ENCODE peak calls at places on chromosome 19, in eight cellular contexts. W is IMR-90, I is A549, H is osteoblast, T is OCI-LY7, Y is HCT116, C is neural progenitor cell, X is astrocyte. J is an unnamed sample.

GRCh38 chr19:2064788-2065524 is 13.9 kb upstream of the MKNK2 start:
- DNase-seq in C (no peak), W (no peak), I (no peak), Y (no peak), X (no peak), T (no peak), H (peak), J (no peak)

GRCh38 chr19:28497137-28497536 is 715.8 kb downstream of the UQCRFS1 start:
- DNase-seq in W (no peak), I (no peak), X (peak), H (no peak), T (no peak), C (no peak), Y (no peak), J (no peak)

GRCh38 chr19:38734426-38735256 is 9.6 kb downstream of the CAPN12 start:
- DNase-seq in W (no peak), X (no peak), T (peak), I (peak), H (peak), Y (no peak), C (peak), J (peak)

GRCh38 chr19:49427855-49428546 is 2.8 kb downstream of the GFY start:
- DNase-seq in W (no peak), T (no peak), X (no peak), C (peak), Y (no peak), H (peak), I (peak), J (peak)

GRCh38 chr19:19149402-19149801 is 11.1 kb upstream of the TMEM161A start:
- DNase-seq in X (no peak), I (no peak), H (no peak), T (no peak), Y (no peak), C (no peak), W (no peak), J (no peak)

GRCh38 chr19:708154-709141 is at the start of gene PALM:
- DNase-seq in X (no peak), Y (no peak), T (no peak), I (no peak), C (peak), W (no peak), H (peak), J (no peak)

GRCh38 chr19:49637865-49638350 is 2.0 kb downstream of the RRAS start:
- DNase-seq in T (no peak), H (peak), W (peak), C (peak), X (peak), I (peak), Y (no peak), J (peak)

GRCh38 chr19:41411682-41412265 is 14.2 kb downstream of the BCKDHA start:
- DNase-seq in Y (no peak), H (peak), I (no peak), C (no peak), T (no peak), X (no peak), W (no peak), J (no peak)

GRCh38 chr19:28794301-28794700 is 418.6 kb downstream of the UQCRFS1 start:
- DNase-seq in C (no peak), X (no peak), I (no peak), H (no peak), W (no peak), T (no peak), Y (no peak), J (no peak)

GRCh38 chr19:13557756-13558398 is 51.6 kb upstream of the CACNA1A start:
- DNase-seq in T (peak), H (no peak), Y (peak), C (peak), W (no peak), X (no peak), I (no peak), J (no peak)

GRCh38 chr19:16303755-16304154 is 20.9 kb upstream of the KLF2 start:
- DNase-seq in X (no peak), Y (no peak), T (no peak), I (no peak), W (no peak), C (no peak), H (peak), J (no peak)

GRCh38 chr19:46159418-46159817 is 11.4 kb downstream of the IGFL2 start:
- DNase-seq in H (no peak), W (no peak), I (no peak), T (no peak), X (no peak), C (no peak), Y (no peak), J (no peak)

GRCh38 chr19:1471514-1472107 is 7.4 kb downstream of the C19orf25 start:
- DNase-seq in X (no peak), H (peak), T (peak), I (no peak), Y (no peak), C (peak), W (no peak), J (no peak)

GRCh38 chr19:43901395-43902390 is 33.4 kb downstream of the ZNF45 start:
- DNase-seq in T (no peak), I (peak), X (peak), W (peak), C (peak), Y (no peak), H (peak), J (peak)

GRCh38 chr19:55305491-55305890 is 19.6 kb downstream of the TMEM150B start:
- DNase-seq in Y (no peak), T (peak), H (peak), W (no peak), C (peak), X (no peak), I (peak), J (no peak)

GRCh38 chr19:50361290-50362029 is 4.0 kb downstream of the NAPSA start:
- DNase-seq in W (no peak), I (no peak), C (no peak), X (no peak), H (no peak), T (peak), Y (peak), J (peak)

GRCh38 chr19:30669329-30670010 is 297.3 kb downstream of the ZNF536 start:
- DNase-seq in Y (no peak), W (peak), I (peak), T (peak), C (peak), H (peak), X (no peak), J (peak)

GRCh38 chr19:41431426-41432386 is 4.5 kb upstream of the B3GNT8 start:
- DNase-seq in T (no peak), H (peak), Y (no peak), X (no peak), W (peak), I (no peak), C (no peak), J (no peak)

GRCh38 chr19:51552996-51553725 is 17.9 kb upstream of the ZNF175 start:
- DNase-seq in T (peak), X (peak), H (peak), I (peak), W (peak), Y (peak), C (peak), J (peak)

GRCh38 chr19:54114340-54114826 is 1.1 kb downstream of the TFPT start:
- DNase-seq in I (no peak), T (peak), X (peak), C (peak), Y (no peak), H (peak), W (peak), J (no peak)

GRCh38 chr19:57642396-57643046 is 9.6 kb downstream of the ZNF211 start:
- DNase-seq in W (no peak), Y (no peak), I (no peak), X (no peak), H (no peak), C (no peak), T (no peak), J (no peak)

GRCh38 chr19:40266912-40267600 is 18.1 kb downstream of the AKT2 start:
- DNase-seq in X (no peak), C (no peak), Y (no peak), H (no peak), I (no peak), T (no peak), W (no peak), J (no peak)

GRCh38 chr19:41940443-41941409 is 12.5 kb upstream of the ERFL start:
- DNase-seq in I (peak), X (no peak), W (no peak), H (peak), T (no peak), C (no peak), Y (no peak), J (no peak)

GRCh38 chr19:2514981-2515518 is 39.1 kb downstream of the GADD45B start:
- DNase-seq in W (no peak), T (no peak), X (no peak), C (no peak), Y (no peak), I (no peak), H (peak), J (no peak)

GRCh38 chr19:31340059-31341025 is 8.9 kb downstream of the TSHZ3 start:
- DNase-seq in W (peak), X (peak), I (no peak), T (peak), H (no peak), C (no peak), Y (no peak), J (no peak)

GRCh38 chr19:40530091-40530901 is 46.4 kb upstream of the SHKBP1 start:
- DNase-seq in Y (no peak), W (no peak), C (peak), H (peak), T (peak), I (peak), X (no peak), J (no peak)

GRCh38 chr19:53881482-53882390 is at the start of gene PRKCG:
- DNase-seq in W (no peak), I (peak), Y (no peak), T (no peak), H (peak), X (no peak), C (peak), J (peak)

GRCh38 chr19:49614096-49614857 is 23.3 kb downstream of the PRR12 start:
- DNase-seq in C (no peak), T (no peak), I (peak), W (peak), H (peak), X (peak), Y (no peak), J (peak)

GRCh38 chr19:8569066-8569761 is 8.0 kb downstream of the MYO1F start:
- DNase-seq in H (peak), Y (peak), X (peak), W (peak), T (no peak), C (no peak), I (peak), J (peak)

GRCh38 chr19:7701654-7702457 is at the start of gene FCER2:
- DNase-seq in X (no peak), Y (no peak), H (peak), T (peak), I (no peak), W (no peak), C (no peak), J (no peak)

GRCh38 chr19:53511933-53512374 is 26.0 kb upstream of the ZNF331 start:
- DNase-seq in Y (peak), I (no peak), H (peak), W (peak), C (peak), X (peak), T (peak), J (peak)

GRCh38 chr19:16290692-16291091 is 33.9 kb upstream of the KLF2 start:
- DNase-seq in T (no peak), Y (no peak), X (no peak), I (no peak), C (no peak), W (no peak), H (peak), J (no peak)

GRCh38 chr19:7478843-7479227 is 10.0 kb downstream of the PEX11G start:
- DNase-seq in I (no peak), X (no peak), T (no peak), W (no peak), Y (no peak), H (peak), C (no peak), J (no peak)

GRCh38 chr19:37217533-37217854 is 520 bp upstream of the ZNF383 start:
- DNase-seq in T (no peak), I (no peak), H (no peak), W (no peak), X (no peak), C (no peak), Y (no peak), J (no peak)

GRCh38 chr19:53545271-53546065 is 7.5 kb downstream of the ZNF331 start:
- DNase-seq in H (peak), W (peak), C (no peak), T (no peak), X (peak), I (peak), Y (no peak), J (peak)

GRCh38 chr19:47310819-47311218 is 1.2 kb downstream of the C5AR1 start:
- DNase-seq in X (no peak), Y (no peak), W (peak), I (peak), H (no peak), C (no peak), T (no peak), J (peak)

GRCh38 chr19:47315125-47315821 is 5.6 kb downstream of the C5AR1 start:
- DNase-seq in H (peak), C (no peak), Y (peak), X (peak), I (peak), W (peak), T (no peak), J (peak)

GRCh38 chr19:47316513-47316912 is 6.9 kb downstream of the C5AR1 start:
- DNase-seq in T (no peak), H (no peak), I (no peak), Y (no peak), W (no peak), C (no peak), X (no peak), J (no peak)

GRCh38 chr19:47312366-47313006 is 2.8 kb downstream of the C5AR1 start:
- DNase-seq in I (no peak), X (no peak), H (no peak), W (no peak), Y (no peak), C (no peak), T (no peak), J (no peak)

DNA sequence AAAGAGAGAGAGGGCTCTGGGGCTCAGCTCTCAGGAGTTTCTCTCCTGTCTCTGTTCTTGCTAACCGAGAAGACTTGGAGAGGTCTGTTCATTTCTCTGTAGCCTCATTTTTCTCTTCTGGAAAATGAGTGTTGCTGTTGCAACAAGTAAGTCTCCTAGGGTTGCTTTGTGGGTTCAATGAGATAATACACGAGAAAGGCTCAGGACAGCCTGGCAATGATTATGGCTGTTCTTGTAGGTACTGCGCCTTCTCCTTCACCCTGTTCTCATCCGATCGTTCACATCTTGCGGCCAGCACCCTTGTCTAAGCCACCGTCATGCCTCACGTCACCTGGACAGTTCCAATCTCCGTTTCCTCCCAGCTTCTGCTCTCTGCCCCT is 4.1 kb downstream of the C5AR1 start:
- DNase-seq in H (no peak), X (no peak), W (no peak), T (no peak), I (no peak), C (no peak), Y (no peak), J (no peak)
- H3K4me2 ChIP-seq in H (no peak), X (no peak), W (no peak), T (no peak), I (no peak), C (no peak), Y (no peak), J (no peak)

DNA sequence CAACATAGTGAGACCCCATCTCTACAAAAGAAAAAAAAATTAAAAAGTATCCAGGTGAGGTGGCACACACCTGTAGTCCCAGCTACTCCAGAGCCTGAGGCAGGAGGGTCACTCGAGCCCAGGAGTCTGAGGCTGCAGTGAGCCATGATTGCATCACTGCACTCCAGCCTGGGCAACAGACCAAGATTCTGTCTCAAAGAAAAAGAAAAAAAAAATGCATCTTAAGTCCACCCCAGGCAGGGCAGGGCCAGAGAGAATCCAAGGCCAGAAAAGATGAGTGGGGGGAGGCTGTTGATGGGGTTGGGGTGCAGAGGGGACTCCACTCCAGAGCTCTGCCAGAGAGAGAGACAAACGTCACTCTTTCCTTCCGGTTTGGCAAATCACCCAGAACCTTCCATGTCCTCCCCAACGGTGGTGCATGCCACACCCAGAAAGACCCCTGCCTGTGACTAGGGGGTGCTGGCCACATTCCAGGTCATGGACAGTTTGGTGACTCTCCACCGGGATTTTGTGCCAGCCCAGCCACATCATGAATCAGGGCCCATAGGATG is 431 bp downstream of the FUT3 start:
- DNase-seq in W (peak), H (peak), I (no peak), Y (no peak), T (peak), C (no peak), X (peak), J (peak)
- TF ChIP-seq CTCF in W (no peak), H (no peak), I (no peak), Y (no peak), T (no peak), C (no peak), X (no peak), J (no peak)

GRCh38 chr19:3535235-3535921 is 3.6 kb upstream of the TEKTIP1 start:
- DNase-seq in X (no peak), W (no peak), H (no peak), C (no peak), Y (no peak), T (no peak), I (no peak), J (no peak)
- H3K4me2 ChIP-seq in X (no peak), W (no peak), H (no peak), C (no peak), Y (no peak), T (no peak), I (no peak), J (no peak)

GRCh38 chr19:10555613-10555979 is 10.2 kb downstream of the KRI1 start:
- DNase-seq in C (no peak), T (no peak), X (no peak), H (peak), Y (no peak), I (no peak), W (no peak), J (no peak)

GRCh38 chr19:10553943-10554381 is 10.3 kb downstream of the ATG4D start:
- DNase-seq in C (no peak), X (no peak), I (no peak), W (no peak), H (peak), T (peak), Y (no peak), J (no peak)

GRCh38 chr19:10552596-10553053 is 8.9 kb downstream of the ATG4D start:
- DNase-seq in H (peak), W (no peak), T (peak), C (no peak), Y (no peak), X (no peak), I (peak), J (no peak)

GRCh38 chr19:10553087-10553667 is 9.5 kb downstream of the ATG4D start:
- DNase-seq in C (no peak), X (no peak), W (no peak), Y (no peak), I (no peak), H (peak), T (peak), J (no peak)

DNA sequence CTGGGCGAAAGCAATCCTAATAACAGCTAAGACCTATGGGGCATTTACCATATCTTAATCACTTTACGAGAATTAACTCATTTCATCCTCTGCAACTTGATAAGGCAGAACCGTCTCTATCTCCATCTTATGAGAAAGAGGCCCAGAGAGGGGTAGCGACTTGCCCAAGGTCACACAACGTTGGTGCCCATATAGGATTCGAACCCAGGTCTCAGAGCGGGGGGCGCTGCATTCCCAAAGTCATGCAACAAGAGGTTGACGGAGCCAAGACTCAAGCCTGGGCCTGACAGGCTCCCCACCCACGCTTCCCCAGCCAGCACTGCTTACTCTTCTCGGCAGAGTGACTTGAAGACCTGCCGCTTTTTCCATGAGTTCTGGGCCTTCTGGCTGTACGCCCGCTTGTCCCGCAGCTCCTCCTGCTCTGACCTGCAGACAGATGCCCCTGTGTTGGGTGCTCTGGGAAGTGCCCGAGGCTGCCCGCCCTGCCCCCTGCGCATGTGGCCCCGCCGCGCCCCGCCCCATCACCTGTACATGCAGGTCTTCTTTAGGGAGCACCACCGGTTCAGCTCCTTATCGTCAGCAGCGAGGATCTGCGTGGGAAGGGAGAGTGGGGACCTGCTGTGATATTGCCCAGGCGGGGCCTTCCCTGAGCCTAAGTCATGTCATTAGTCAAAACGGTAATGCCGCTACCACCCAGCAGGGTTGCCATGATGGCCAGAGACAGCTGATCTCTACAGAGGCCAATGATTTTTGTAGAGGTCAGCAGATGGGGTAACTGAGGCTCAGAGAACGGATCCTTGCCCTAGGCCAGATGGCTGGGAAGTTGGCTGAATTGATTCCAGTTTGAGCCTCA is 10.8 kb downstream of the KRI1 start:
- DNase-seq in W (no peak), H (no peak), Y (no peak), C (no peak), T (no peak), I (no peak), X (no peak), J (no peak)
- TF ChIP-seq CTCF in W (no peak), H (no peak), Y (no peak), C (no peak), T (no peak), I (no peak), X (no peak), J (no peak)

J was measured in PC-9.